ENCODE peak calls at places on chromosomes 5 and 9, in ten cellular contexts. Y is A549, B is NT2/D1, S is HepG2, E is breast epithelium, V is esophagus muscularis mucosa, H is left ventricle myocardium inferior, W is A673, X is psoas muscle, O is pancreas. A is an unnamed sample.
A peak's percentile ranks its signal among the peaks of the same experiment; 100 is the strongest.

GRCh38 chr9:135480071-135480941 is 724 bp downstream of the PPP1R26 start:
- DNase-seq in S (peak; percentile 38), X (peak; percentile 33), Y (peak; percentile 50), B (no peak), V (no peak), E (no peak), O (peak; percentile 38), W (peak; percentile 66), H (peak; percentile 46), A (peak; percentile 63)

GRCh38 chr5:14118551-14119320 is 24.4 kb upstream of the TRIO start:
- DNase-seq in E (peak; percentile 18), Y (no peak), B (no peak), O (no peak), H (peak; percentile 38), W (peak; percentile 48), X (no peak), S (no peak), V (no peak), A (no peak)

GRCh38 chr5:134994560-134995156 is 27.0 kb downstream of the CATSPER3 start:
- DNase-seq in S (no peak), X (no peak), Y (no peak), H (no peak), B (no peak), O (no peak), W (peak; percentile 16), E (no peak), V (no peak), A (no peak)

GRCh38 chr5:140883927-140884697 is 2.2 kb downstream of the PCDHA13 start:
- DNase-seq in V (no peak), H (no peak), O (no peak), B (no peak), W (no peak), E (no peak), Y (no peak), X (no peak), S (no peak), A (no peak)

GRCh38 chr5:67149933-67150523 is 46.6 kb downstream of the CD180 start:
- DNase-seq in X (no peak), Y (no peak), H (no peak), S (no peak), O (no peak), E (no peak), V (no peak), W (no peak), B (no peak), A (peak; percentile 71)

GRCh38 chr5:65050826-65051498 is 282.2 kb downstream of the CWC27 start:
- DNase-seq in B (no peak), H (no peak), S (no peak), Y (no peak), V (peak; percentile 83), X (no peak), O (no peak), W (peak; percentile 21), E (peak; percentile 54), A (peak; percentile 39)

GRCh38 chr5:66616495-66617222 is 20.5 kb downstream of the MAST4 start:
- DNase-seq in W (no peak), H (no peak), V (no peak), E (no peak), Y (no peak), B (no peak), X (no peak), O (no peak), S (no peak), A (no peak)

GRCh38 chr5:89728134-89728533 is 681.4 kb downstream of the CETN3 start:
- DNase-seq in X (no peak), W (no peak), Y (no peak), V (no peak), E (no peak), B (no peak), S (no peak), O (no peak), H (no peak), A (no peak)

GRCh38 chr9:70303268-70303667 is 44.5 kb downstream of the SMC5 start:
- DNase-seq in E (no peak), V (no peak), W (no peak), B (no peak), X (no peak), H (no peak), Y (no peak), S (no peak), O (no peak), A (peak; percentile 77)

GRCh38 chr5:41445937-41446563 is 64.4 kb downstream of the PLCXD3 start:
- DNase-seq in B (no peak), W (no peak), S (no peak), O (no peak), H (no peak), V (no peak), X (no peak), Y (no peak), E (no peak), A (peak; percentile 45)

GRCh38 chr5:57538341-57538955 is 55.8 kb upstream of the ACTBL2 start:
- DNase-seq in B (no peak), X (no peak), S (no peak), V (no peak), Y (no peak), W (peak; percentile 18), H (no peak), E (no peak), O (no peak), A (peak; percentile 76)

GRCh38 chr9:35792826-35793225 is 1.4 kb downstream of the NPR2 start:
- DNase-seq in B (no peak), V (no peak), S (no peak), X (no peak), W (no peak), Y (no peak), H (no peak), E (no peak), O (no peak), A (no peak)

GRCh38 chr5:132777209-132778069 is at the start of gene SEPTIN8:
- DNase-seq in W (peak; percentile 43), H (peak; percentile 66), V (no peak), S (no peak), O (peak; percentile 49), B (no peak), X (peak; percentile 69), E (no peak), Y (peak; percentile 70), A (peak; percentile 79)

GRCh38 chr9:127530206-127530941 is 79.1 kb downstream of the LRSAM1 start:
- DNase-seq in E (no peak), X (no peak), Y (no peak), H (no peak), S (no peak), W (no peak), V (no peak), O (no peak), B (no peak), A (no peak)

GRCh38 chr9:91899611-91900010 is 50.4 kb downstream of the ROR2 start:
- DNase-seq in S (no peak), E (no peak), B (no peak), W (no peak), Y (no peak), X (no peak), V (no peak), O (no peak), H (no peak), A (no peak)

GRCh38 chr9:91898451-91899433 is 51.3 kb downstream of the ROR2 start:
- DNase-seq in H (no peak), S (peak; percentile 9), E (peak; percentile 44), Y (no peak), W (peak; percentile 97), B (no peak), V (no peak), O (peak; percentile 32), X (no peak), A (no peak)

GRCh38 chr9:91902465-91903125 is 47.4 kb downstream of the ROR2 start:
- DNase-seq in V (no peak), H (no peak), X (no peak), S (no peak), B (no peak), W (no peak), E (no peak), O (no peak), Y (no peak), A (no peak)

GRCh38 chr9:91897201-91897600 is 52.8 kb downstream of the ROR2 start:
- DNase-seq in W (no peak), Y (no peak), S (no peak), B (no peak), X (no peak), O (no peak), H (no peak), E (no peak), V (no peak), A (no peak)

DNA sequence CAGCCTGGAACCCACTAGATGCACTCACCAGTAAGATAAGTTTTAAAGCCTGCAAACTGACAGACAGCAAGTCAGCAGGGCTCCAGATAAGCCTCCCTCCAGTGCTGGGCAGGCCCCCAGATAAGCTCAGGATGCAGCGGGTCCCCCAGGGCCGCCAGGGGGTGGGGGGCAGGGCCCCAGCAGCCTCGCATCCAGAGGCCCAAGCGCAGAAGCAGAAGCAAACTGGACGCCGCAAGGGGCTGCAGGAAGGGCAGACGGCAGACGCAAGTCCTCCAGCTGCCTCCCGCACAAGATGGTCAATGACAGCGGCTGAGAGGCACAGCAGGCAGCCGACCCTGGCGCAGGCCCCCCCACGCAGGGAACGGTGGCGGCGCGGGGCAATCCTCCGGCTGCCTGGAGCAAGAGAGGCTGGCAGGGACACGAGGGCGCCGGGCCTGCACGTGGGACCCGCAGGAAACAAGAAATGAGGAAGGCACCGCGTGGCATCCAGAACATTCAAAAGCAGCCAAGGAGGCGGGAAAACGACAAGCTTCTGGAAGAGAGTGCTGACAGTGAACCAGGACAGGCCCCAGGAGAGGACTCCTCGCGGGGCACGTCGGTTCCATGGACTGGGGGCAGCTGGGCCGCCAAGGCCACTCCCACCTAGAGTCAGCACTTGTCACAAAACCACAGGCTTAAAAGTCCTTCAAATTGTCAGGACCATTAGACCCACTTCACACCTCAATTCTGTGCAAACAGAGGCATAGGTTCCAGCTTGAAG is 49.8 kb downstream of the ROR2 start:
- DNase-seq in X (no peak), V (peak; percentile 91), E (no peak), Y (no peak), O (no peak), H (peak; percentile 28), S (no peak), W (peak; percentile 64), B (no peak), A (no peak)
- H3K4me1 ChIP-seq in X (no peaks in the 10 kb centered on the region), V (peaks cover 95% of the 10 kb centered on the region), E (peaks cover 6% of the 10 kb centered on the region), Y (peaks cover 2% of the 10 kb centered on the region), O (peaks cover 54% of the 10 kb centered on the region), H (peaks cover 38% of the 10 kb centered on the region), S (peaks cover 16% of the 10 kb centered on the region), W (peaks cover 96% of the 10 kb centered on the region), B (peaks cover 16% of the 10 kb centered on the region), A (peaks cover 36% of the 10 kb centered on the region)

GRCh38 chr9:102700936-102701335 is 294.2 kb upstream of the CYLC2 start:
- DNase-seq in X (no peak), O (no peak), H (no peak), V (no peak), E (no peak), Y (no peak), S (no peak), W (no peak), B (no peak), A (no peak)
- H3K4me1 ChIP-seq in X (no peaks in the 10 kb centered on the region), O (no peaks in the 10 kb centered on the region), H (no peaks in the 10 kb centered on the region), V (no peaks in the 10 kb centered on the region), E (no peaks in the 10 kb centered on the region), Y (no peaks in the 10 kb centered on the region), S (no peaks in the 10 kb centered on the region), W (no peaks in the 10 kb centered on the region), B (no peaks in the 10 kb centered on the region), A (no peaks in the 10 kb centered on the region)

GRCh38 chr5:146072595-146072994 is 32.8 kb downstream of the PLAC8L1 start:
- DNase-seq in V (no peak), E (no peak), Y (no peak), B (no peak), O (no peak), X (no peak), W (no peak), H (no peak), S (no peak), A (no peak)
- H3K4me1 ChIP-seq in V (no peaks in the 10 kb centered on the region), E (no peaks in the 10 kb centered on the region), Y (no peaks in the 10 kb centered on the region), B (no peaks in the 10 kb centered on the region), O (no peaks in the 10 kb centered on the region), X (no peaks in the 10 kb centered on the region), W (no peaks in the 10 kb centered on the region), H (peaks cover 74% of the 10 kb centered on the region), S (peaks cover 8% of the 10 kb centered on the region), A (no peaks in the 10 kb centered on the region)

GRCh38 chr5:124742521-124742920 is 3.9 kb downstream of the ZNF608 start:
- DNase-seq in Y (no peak), E (no peak), W (no peak), O (no peak), B (no peak), V (no peak), H (no peak), S (no peak), X (no peak), A (no peak)
- H3K4me1 ChIP-seq in Y (peaks cover 32% of the 10 kb centered on the region), E (no peaks in the 10 kb centered on the region), W (peaks cover 25% of the 10 kb centered on the region), O (peaks cover 50% of the 10 kb centered on the region), B (no peaks in the 10 kb centered on the region), V (peaks cover 67% of the 10 kb centered on the region), H (peaks cover 86% of the 10 kb centered on the region), S (peaks cover 44% of the 10 kb centered on the region), X (peaks cover 54% of the 10 kb centered on the region), A (peaks cover 51% of the 10 kb centered on the region)